ENCODE peak calls at places on chromosomes 6 and 20, in six cellular contexts. O, M, N, C, E and X are unnamed samples.

GRCh38 chr20:43983359-43983758 is 68.7 kb downstream of the TOX2 start:
- DNase-seq in O (no peak), M (peak), N (peak), C (no peak), E (no peak), X (no peak)

GRCh38 chr20:37295595-37295994 is 6.1 kb downstream of the MANBAL start:
- DNase-seq in O (no peak), M (no peak), N (peak), C (no peak), E (no peak), X (peak)

GRCh38 chr6:129890164-129890563 is 29.0 kb upstream of the TMEM244 start:
- DNase-seq in O (no peak), M (no peak), N (no peak), C (no peak), E (no peak), X (peak)

GRCh38 chr6:34745277-34746103 is 11.8 kb upstream of the SNRPC start:
- DNase-seq in O (no peak), M (peak), N (no peak), C (no peak), E (no peak), X (peak)

GRCh38 chr6:15955484-15955883 is 173.4 kb upstream of the MYLIP start:
- DNase-seq in O (no peak), M (no peak), N (no peak), C (no peak), E (no peak), X (no peak)

GRCh38 chr6:129835691-129836090 is 25.4 kb downstream of the TMEM244 start:
- DNase-seq in O (no peak), M (no peak), N (no peak), C (no peak), E (no peak), X (no peak)

GRCh38 chr20:58889334-58890072 is 37.0 kb downstream of the GNAS start:
- DNase-seq in O (no peak), M (no peak), N (no peak), C (no peak), E (no peak), X (no peak)

GRCh38 chr6:19279137-19279747 is 557.9 kb upstream of the ID4 start:
- DNase-seq in O (no peak), M (no peak), N (no peak), C (no peak), E (no peak), X (no peak)

GRCh38 chr20:54995553-54995952 is 520.2 kb downstream of the DOK5 start:
- DNase-seq in O (no peak), M (no peak), N (peak), C (no peak), E (no peak), X (peak)

GRCh38 chr6:123016431-123017110 is 20.5 kb downstream of the CLVS2 start:
- DNase-seq in O (no peak), M (no peak), N (no peak), C (no peak), E (no peak), X (no peak)

GRCh38 chr6:127191716-127192115 is 73.2 kb downstream of the RSPO3 start:
- DNase-seq in O (no peak), M (no peak), N (no peak), C (no peak), E (no peak), X (no peak)

GRCh38 chr6:127186889-127187288 is 68.4 kb downstream of the RSPO3 start:
- DNase-seq in O (peak), M (peak), N (peak), C (peak), E (peak), X (no peak)

GRCh38 chr6:127188752-127189151 is 70.3 kb downstream of the RSPO3 start:
- DNase-seq in O (no peak), M (no peak), N (no peak), C (no peak), E (no peak), X (no peak)

GRCh38 chr6:127192911-127193503 is 73.7 kb upstream of the RNF146 start:
- DNase-seq in O (no peak), M (no peak), N (no peak), C (no peak), E (no peak), X (no peak)

GRCh38 chr6:127190552-127190951 is 72.1 kb downstream of the RSPO3 start:
- DNase-seq in O (no peak), M (no peak), N (peak), C (no peak), E (no peak), X (peak)
- TF ChIP-seq CTCF in O (no peak), M (no peak), N (peak), C (no peak), E (peak), X (peak)

GRCh38 chr6:138013949-138014348 is 93.3 kb downstream of the PERP start:
- DNase-seq in O (no peak), M (no peak), N (no peak), C (no peak), E (no peak), X (no peak)

GRCh38 chr6:138017156-138017757 is 90.0 kb downstream of the PERP start:
- DNase-seq in O (no peak), M (no peak), N (no peak), C (no peak), E (no peak), X (no peak)

GRCh38 chr6:138011413-138011812 is 95.8 kb downstream of the PERP start:
- DNase-seq in O (no peak), M (no peak), N (no peak), C (no peak), E (no peak), X (no peak)

GRCh38 chr6:138008791-138009190 is 98.4 kb downstream of the PERP start:
- DNase-seq in O (no peak), M (no peak), N (no peak), C (no peak), E (no peak), X (no peak)

GRCh38 chr6:138012682-138013081 is 94.5 kb downstream of the PERP start:
- DNase-seq in O (no peak), M (no peak), N (no peak), C (no peak), E (no peak), X (no peak)
- H3K27ac ChIP-seq in O (no peak), M (no peak), N (no peak), C (no peak), E (no peak), X (no peak)

GRCh38 chr6:88761237-88762031 is 202.0 kb downstream of the RNGTT start:
- DNase-seq in O (no peak), M (no peak), N (peak), C (no peak), E (no peak), X (no peak)
- TF ChIP-seq CTCF in O (no peak), M (no peak), N (no peak), C (peak), E (no peak), X (no peak)

GRCh38 chr20:61785567-61785816 is 280.2 kb downstream of the TAF4 start:
- DNase-seq in O (no peak), M (no peak), N (no peak), C (no peak), E (no peak), X (no peak)
- H3K27ac ChIP-seq in O (no peak), M (no peak), N (no peak), C (no peak), E (no peak), X (no peak)

GRCh38 chr6:167501831-167502385 is 177.0 kb downstream of the TTLL2 start:
- DNase-seq in O (no peak), M (peak), N (peak), C (no peak), E (peak), X (no peak)
- TF ChIP-seq CTCF in O (no peak), M (no peak), N (peak), C (no peak), E (peak), X (no peak)

DNA sequence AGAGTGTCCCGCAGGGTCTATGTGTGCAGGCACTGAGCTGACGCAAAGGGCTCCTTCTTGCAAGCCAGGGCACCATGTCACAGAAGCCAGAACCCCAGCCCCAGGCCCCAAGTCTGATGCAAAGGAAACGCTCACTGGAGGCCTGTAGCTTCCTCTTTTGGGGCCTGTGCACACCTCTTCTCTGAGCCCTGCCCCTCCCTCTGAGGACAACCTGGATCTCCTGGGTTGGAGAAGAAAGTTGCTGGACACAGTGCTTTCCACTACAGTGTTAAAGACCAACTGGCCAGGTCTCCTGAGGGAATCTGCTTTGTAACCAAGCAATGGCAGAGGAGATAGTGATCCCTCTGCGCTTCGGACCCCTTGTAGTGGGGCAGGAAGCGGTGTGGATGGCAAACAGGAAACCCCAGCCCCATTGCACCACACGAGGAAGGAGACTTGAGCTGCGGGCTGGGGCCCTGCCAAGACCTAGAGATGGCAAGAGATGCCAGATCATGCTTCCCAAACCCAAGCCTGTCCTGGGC is 90.0 kb downstream of the PRND start:
- DNase-seq in O (peak), M (peak), N (no peak), C (no peak), E (peak), X (no peak)
- H3K27ac ChIP-seq in O (no peak), M (peak), N (no peak), C (no peak), E (peak), X (no peak)

GRCh38 chr20:48676795-48677447 is 150.9 kb downstream of the PREX1 start:
- DNase-seq in O (no peak), M (no peak), N (no peak), C (no peak), E (no peak), X (no peak)

GRCh38 chr20:48672324-48672723 is 155.5 kb downstream of the PREX1 start:
- DNase-seq in O (no peak), M (no peak), N (no peak), C (no peak), E (no peak), X (no peak)

GRCh38 chr20:48676125-48676524 is 151.7 kb downstream of the PREX1 start:
- DNase-seq in O (no peak), M (no peak), N (no peak), C (no peak), E (no peak), X (no peak)

GRCh38 chr20:48673485-48673884 is 154.3 kb downstream of the PREX1 start:
- DNase-seq in O (no peak), M (no peak), N (no peak), C (no peak), E (no peak), X (no peak)

DNA sequence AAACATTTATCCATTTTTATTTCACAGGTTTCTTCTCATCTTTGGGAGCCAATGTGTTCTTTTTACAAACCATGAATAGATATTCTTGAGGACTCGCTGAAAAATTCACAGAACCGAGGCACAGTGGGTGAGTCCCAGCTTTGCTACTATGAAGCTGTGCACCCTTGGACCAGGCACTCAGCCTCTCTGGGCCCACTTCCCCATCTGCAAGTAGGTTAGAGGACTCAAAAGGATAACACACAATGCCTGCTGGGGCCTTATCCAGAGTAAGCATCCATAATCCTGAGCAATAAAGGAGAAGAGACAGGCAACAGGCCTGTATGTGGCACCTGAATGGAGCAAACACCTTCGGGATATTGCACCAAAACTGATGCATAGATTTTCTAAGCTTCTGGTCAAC is 153.3 kb downstream of the PREX1 start:
- DNase-seq in O (no peak), M (no peak), N (no peak), C (no peak), E (no peak), X (no peak)
- TF ChIP-seq CTCF in O (no peak), M (no peak), N (no peak), C (no peak), E (no peak), X (no peak)